ENCODE peak calls at places on chromosome 6, in nine cellular contexts. One of them, this sample, is unnamed.

GRCh38 chr6:139367810-139368321 is 6.6 kb downstream of the CITED2 start:
- DNase-seq in PC-3: no peak
- DNase-seq in iris pigment epithelial cell: no peak
- DNase-seq in stimulated activated CD4-positive, alpha-beta T cell treated with anti-CD3 and anti-CD28 coated beads, Interleukin-1b, Interleukin-23, amount 100 ng/mL, for 24 hours: no peak
- DNase-seq in H1: no peak
- DNase-seq in HTR-8/SVneo: no peak
- DNase-seq in BE2C: no peak
- DNase-seq in MCF 10A: no peak
- DNase-seq in GDM1: peak
- DNase-seq in this sample: no peak

GRCh38 chr6:128696651-128697391 is 176.4 kb upstream of the PTPRK start:
- DNase-seq in PC-3: peak
- DNase-seq in iris pigment epithelial cell: peak
- DNase-seq in stimulated activated CD4-positive, alpha-beta T cell treated with anti-CD3 and anti-CD28 coated beads, Interleukin-1b, Interleukin-23, amount 100 ng/mL, for 24 hours: no peak
- DNase-seq in H1: no peak
- DNase-seq in HTR-8/SVneo: peak
- DNase-seq in BE2C: no peak
- DNase-seq in MCF 10A: peak
- DNase-seq in GDM1: no peak
- DNase-seq in this sample: peak

GRCh38 chr6:49856282-49856681 is 10.1 kb downstream of the CRISP1 start:
- DNase-seq in PC-3: no peak
- DNase-seq in iris pigment epithelial cell: no peak
- DNase-seq in stimulated activated CD4-positive, alpha-beta T cell treated with anti-CD3 and anti-CD28 coated beads, Interleukin-1b, Interleukin-23, amount 100 ng/mL, for 24 hours: no peak
- DNase-seq in H1: no peak
- DNase-seq in HTR-8/SVneo: no peak
- DNase-seq in BE2C: no peak
- DNase-seq in MCF 10A: no peak
- DNase-seq in GDM1: no peak
- DNase-seq in this sample: no peak

GRCh38 chr6:106168097-106168888 is 82.2 kb downstream of the PRDM1 start:
- DNase-seq in PC-3: no peak
- DNase-seq in iris pigment epithelial cell: no peak
- DNase-seq in stimulated activated CD4-positive, alpha-beta T cell treated with anti-CD3 and anti-CD28 coated beads, Interleukin-1b, Interleukin-23, amount 100 ng/mL, for 24 hours: no peak
- DNase-seq in H1: no peak
- DNase-seq in HTR-8/SVneo: no peak
- DNase-seq in BE2C: no peak
- DNase-seq in MCF 10A: no peak
- DNase-seq in GDM1: no peak
- DNase-seq in this sample: no peak

GRCh38 chr6:50541941-50542340 is 171.4 kb upstream of the TFAP2D start:
- DNase-seq in PC-3: no peak
- DNase-seq in iris pigment epithelial cell: no peak
- DNase-seq in stimulated activated CD4-positive, alpha-beta T cell treated with anti-CD3 and anti-CD28 coated beads, Interleukin-1b, Interleukin-23, amount 100 ng/mL, for 24 hours: no peak
- DNase-seq in H1: no peak
- DNase-seq in HTR-8/SVneo: no peak
- DNase-seq in BE2C: no peak
- DNase-seq in MCF 10A: no peak
- DNase-seq in GDM1: no peak
- DNase-seq in this sample: no peak

GRCh38 chr6:48701572-48701971 is 590.6 kb upstream of the PTCHD4 start:
- DNase-seq in PC-3: no peak
- DNase-seq in iris pigment epithelial cell: no peak
- DNase-seq in stimulated activated CD4-positive, alpha-beta T cell treated with anti-CD3 and anti-CD28 coated beads, Interleukin-1b, Interleukin-23, amount 100 ng/mL, for 24 hours: no peak
- DNase-seq in H1: no peak
- DNase-seq in HTR-8/SVneo: no peak
- DNase-seq in BE2C: no peak
- DNase-seq in MCF 10A: no peak
- DNase-seq in GDM1: no peak
- DNase-seq in this sample: no peak

GRCh38 chr6:161013697-161014096 is 22.1 kb downstream of the MAP3K4 start:
- DNase-seq in PC-3: no peak
- DNase-seq in iris pigment epithelial cell: no peak
- DNase-seq in stimulated activated CD4-positive, alpha-beta T cell treated with anti-CD3 and anti-CD28 coated beads, Interleukin-1b, Interleukin-23, amount 100 ng/mL, for 24 hours: no peak
- DNase-seq in H1: no peak
- DNase-seq in HTR-8/SVneo: no peak
- DNase-seq in BE2C: no peak
- DNase-seq in MCF 10A: no peak
- DNase-seq in GDM1: no peak
- DNase-seq in this sample: no peak

GRCh38 chr6:108757357-108757756 is 90.9 kb upstream of the ARMC2 start:
- DNase-seq in PC-3: no peak
- DNase-seq in iris pigment epithelial cell: no peak
- DNase-seq in stimulated activated CD4-positive, alpha-beta T cell treated with anti-CD3 and anti-CD28 coated beads, Interleukin-1b, Interleukin-23, amount 100 ng/mL, for 24 hours: no peak
- DNase-seq in H1: no peak
- DNase-seq in HTR-8/SVneo: no peak
- DNase-seq in BE2C: no peak
- DNase-seq in MCF 10A: no peak
- DNase-seq in GDM1: no peak
- DNase-seq in this sample: no peak

GRCh38 chr6:149492798-149493165 is 8.0 kb upstream of the ZC3H12D start:
- DNase-seq in PC-3: no peak
- DNase-seq in iris pigment epithelial cell: no peak
- DNase-seq in stimulated activated CD4-positive, alpha-beta T cell treated with anti-CD3 and anti-CD28 coated beads, Interleukin-1b, Interleukin-23, amount 100 ng/mL, for 24 hours: no peak
- DNase-seq in H1: no peak
- DNase-seq in HTR-8/SVneo: no peak
- DNase-seq in BE2C: no peak
- DNase-seq in MCF 10A: no peak
- DNase-seq in GDM1: no peak
- DNase-seq in this sample: no peak

GRCh38 chr6:142947702-142948480 is 2.9 kb upstream of the HIVEP2 start:
- DNase-seq in PC-3: peak
- DNase-seq in iris pigment epithelial cell: no peak
- DNase-seq in stimulated activated CD4-positive, alpha-beta T cell treated with anti-CD3 and anti-CD28 coated beads, Interleukin-1b, Interleukin-23, amount 100 ng/mL, for 24 hours: no peak
- DNase-seq in H1: no peak
- DNase-seq in HTR-8/SVneo: no peak
- DNase-seq in BE2C: no peak
- DNase-seq in MCF 10A: no peak
- DNase-seq in GDM1: no peak
- DNase-seq in this sample: no peak

GRCh38 chr6:98039876-98040605 is 757.0 kb upstream of the MMS22L start:
- DNase-seq in PC-3: peak
- DNase-seq in iris pigment epithelial cell: peak
- DNase-seq in stimulated activated CD4-positive, alpha-beta T cell treated with anti-CD3 and anti-CD28 coated beads, Interleukin-1b, Interleukin-23, amount 100 ng/mL, for 24 hours: no peak
- DNase-seq in H1: no peak
- DNase-seq in HTR-8/SVneo: no peak
- DNase-seq in BE2C: no peak
- DNase-seq in MCF 10A: peak
- DNase-seq in GDM1: no peak
- DNase-seq in this sample: peak

GRCh38 chr6:72218125-72218524 is 331.8 kb downstream of the RIMS1 start:
- DNase-seq in PC-3: peak
- DNase-seq in iris pigment epithelial cell: peak
- DNase-seq in stimulated activated CD4-positive, alpha-beta T cell treated with anti-CD3 and anti-CD28 coated beads, Interleukin-1b, Interleukin-23, amount 100 ng/mL, for 24 hours: no peak
- DNase-seq in H1: peak
- DNase-seq in HTR-8/SVneo: peak
- DNase-seq in BE2C: peak
- DNase-seq in MCF 10A: peak
- DNase-seq in GDM1: no peak
- DNase-seq in this sample: peak

GRCh38 chr6:35185302-35185681 is 28.5 kb upstream of the SCUBE3 start:
- DNase-seq in PC-3: peak
- DNase-seq in iris pigment epithelial cell: peak
- DNase-seq in stimulated activated CD4-positive, alpha-beta T cell treated with anti-CD3 and anti-CD28 coated beads, Interleukin-1b, Interleukin-23, amount 100 ng/mL, for 24 hours: no peak
- DNase-seq in H1: no peak
- DNase-seq in HTR-8/SVneo: peak
- DNase-seq in BE2C: no peak
- DNase-seq in MCF 10A: peak
- DNase-seq in GDM1: no peak
- DNase-seq in this sample: no peak

GRCh38 chr6:110039996-110040383 is 61.9 kb downstream of the GPR6 start:
- DNase-seq in PC-3: peak
- DNase-seq in iris pigment epithelial cell: peak
- DNase-seq in stimulated activated CD4-positive, alpha-beta T cell treated with anti-CD3 and anti-CD28 coated beads, Interleukin-1b, Interleukin-23, amount 100 ng/mL, for 24 hours: peak
- DNase-seq in H1: peak
- DNase-seq in HTR-8/SVneo: peak
- DNase-seq in BE2C: peak
- DNase-seq in MCF 10A: peak
- DNase-seq in GDM1: peak
- DNase-seq in this sample: peak

GRCh38 chr6:38220069-38220723 is 400.7 kb downstream of the ZFAND3 start:
- DNase-seq in PC-3: peak
- DNase-seq in iris pigment epithelial cell: no peak
- DNase-seq in stimulated activated CD4-positive, alpha-beta T cell treated with anti-CD3 and anti-CD28 coated beads, Interleukin-1b, Interleukin-23, amount 100 ng/mL, for 24 hours: no peak
- DNase-seq in H1: no peak
- DNase-seq in HTR-8/SVneo: no peak
- DNase-seq in BE2C: no peak
- DNase-seq in MCF 10A: no peak
- DNase-seq in GDM1: no peak
- DNase-seq in this sample: no peak

GRCh38 chr6:27736686-27737085 is 175.5 kb downstream of the OR2B2 start:
- DNase-seq in PC-3: no peak
- DNase-seq in iris pigment epithelial cell: no peak
- DNase-seq in stimulated activated CD4-positive, alpha-beta T cell treated with anti-CD3 and anti-CD28 coated beads, Interleukin-1b, Interleukin-23, amount 100 ng/mL, for 24 hours: no peak
- DNase-seq in H1: no peak
- DNase-seq in HTR-8/SVneo: no peak
- DNase-seq in BE2C: no peak
- DNase-seq in MCF 10A: no peak
- DNase-seq in GDM1: no peak
- DNase-seq in this sample: no peak

GRCh38 chr6:11632231-11632630 is 94.7 kb downstream of the TMEM170B start:
- DNase-seq in PC-3: peak
- DNase-seq in iris pigment epithelial cell: no peak
- DNase-seq in stimulated activated CD4-positive, alpha-beta T cell treated with anti-CD3 and anti-CD28 coated beads, Interleukin-1b, Interleukin-23, amount 100 ng/mL, for 24 hours: no peak
- DNase-seq in H1: no peak
- DNase-seq in HTR-8/SVneo: no peak
- DNase-seq in BE2C: no peak
- DNase-seq in MCF 10A: peak
- DNase-seq in GDM1: no peak
- DNase-seq in this sample: peak

GRCh38 chr6:53411451-53411850 is 62.7 kb upstream of the ELOVL5 start:
- DNase-seq in PC-3: peak
- DNase-seq in iris pigment epithelial cell: peak
- DNase-seq in stimulated activated CD4-positive, alpha-beta T cell treated with anti-CD3 and anti-CD28 coated beads, Interleukin-1b, Interleukin-23, amount 100 ng/mL, for 24 hours: no peak
- DNase-seq in H1: no peak
- DNase-seq in HTR-8/SVneo: no peak
- DNase-seq in BE2C: no peak
- DNase-seq in MCF 10A: no peak
- DNase-seq in GDM1: no peak
- DNase-seq in this sample: peak

GRCh38 chr6:53770690-53771320 is 24.0 kb upstream of the LRRC1 start:
- DNase-seq in PC-3: no peak
- DNase-seq in iris pigment epithelial cell: peak
- DNase-seq in stimulated activated CD4-positive, alpha-beta T cell treated with anti-CD3 and anti-CD28 coated beads, Interleukin-1b, Interleukin-23, amount 100 ng/mL, for 24 hours: no peak
- DNase-seq in H1: no peak
- DNase-seq in HTR-8/SVneo: no peak
- DNase-seq in BE2C: no peak
- DNase-seq in MCF 10A: no peak
- DNase-seq in GDM1: no peak
- DNase-seq in this sample: no peak

GRCh38 chr6:157868835-157869234 is 45.8 kb downstream of the SNX9 start:
- DNase-seq in PC-3: no peak
- DNase-seq in iris pigment epithelial cell: no peak
- DNase-seq in stimulated activated CD4-positive, alpha-beta T cell treated with anti-CD3 and anti-CD28 coated beads, Interleukin-1b, Interleukin-23, amount 100 ng/mL, for 24 hours: no peak
- DNase-seq in H1: no peak
- DNase-seq in HTR-8/SVneo: no peak
- DNase-seq in BE2C: no peak
- DNase-seq in MCF 10A: no peak
- DNase-seq in GDM1: no peak
- DNase-seq in this sample: no peak

GRCh38 chr6:25012657-25013056 is 76.9 kb upstream of the RIPOR2 start:
- DNase-seq in PC-3: peak
- DNase-seq in iris pigment epithelial cell: peak
- DNase-seq in stimulated activated CD4-positive, alpha-beta T cell treated with anti-CD3 and anti-CD28 coated beads, Interleukin-1b, Interleukin-23, amount 100 ng/mL, for 24 hours: no peak
- DNase-seq in H1: no peak
- DNase-seq in HTR-8/SVneo: peak
- DNase-seq in BE2C: no peak
- DNase-seq in MCF 10A: peak
- DNase-seq in GDM1: no peak
- DNase-seq in this sample: no peak

GRCh38 chr6:4108561-4109093 is 26.7 kb downstream of the ECI2 start:
- DNase-seq in PC-3: no peak
- DNase-seq in iris pigment epithelial cell: no peak
- DNase-seq in stimulated activated CD4-positive, alpha-beta T cell treated with anti-CD3 and anti-CD28 coated beads, Interleukin-1b, Interleukin-23, amount 100 ng/mL, for 24 hours: no peak
- DNase-seq in H1: no peak
- DNase-seq in HTR-8/SVneo: no peak
- DNase-seq in BE2C: no peak
- DNase-seq in MCF 10A: no peak
- DNase-seq in GDM1: no peak
- DNase-seq in this sample: no peak

GRCh38 chr6:69022991-69023390 is 387.9 kb downstream of the ADGRB3 start:
- DNase-seq in PC-3: peak
- DNase-seq in iris pigment epithelial cell: peak
- DNase-seq in stimulated activated CD4-positive, alpha-beta T cell treated with anti-CD3 and anti-CD28 coated beads, Interleukin-1b, Interleukin-23, amount 100 ng/mL, for 24 hours: no peak
- DNase-seq in H1: no peak
- DNase-seq in HTR-8/SVneo: no peak
- DNase-seq in BE2C: no peak
- DNase-seq in MCF 10A: peak
- DNase-seq in GDM1: no peak
- DNase-seq in this sample: no peak

GRCh38 chr6:36130672-36131516 is 581 bp downstream of the MAPK13 start:
- DNase-seq in PC-3: peak
- DNase-seq in iris pigment epithelial cell: peak
- DNase-seq in stimulated activated CD4-positive, alpha-beta T cell treated with anti-CD3 and anti-CD28 coated beads, Interleukin-1b, Interleukin-23, amount 100 ng/mL, for 24 hours: no peak
- DNase-seq in H1: peak
- DNase-seq in HTR-8/SVneo: no peak
- DNase-seq in BE2C: peak
- DNase-seq in MCF 10A: peak
- DNase-seq in GDM1: no peak
- DNase-seq in this sample: peak

GRCh38 chr6:127518710-127519468 is at the start of gene MTCL3:
- DNase-seq in PC-3: no peak
- DNase-seq in iris pigment epithelial cell: peak
- DNase-seq in stimulated activated CD4-positive, alpha-beta T cell treated with anti-CD3 and anti-CD28 coated beads, Interleukin-1b, Interleukin-23, amount 100 ng/mL, for 24 hours: peak
- DNase-seq in H1: peak
- DNase-seq in HTR-8/SVneo: no peak
- DNase-seq in BE2C: peak
- DNase-seq in MCF 10A: no peak
- DNase-seq in GDM1: no peak
- DNase-seq in this sample: peak

GRCh38 chr6:9139762-9140161 is 704.4 kb upstream of the SLC35B3 start:
- DNase-seq in PC-3: peak
- DNase-seq in iris pigment epithelial cell: peak
- DNase-seq in stimulated activated CD4-positive, alpha-beta T cell treated with anti-CD3 and anti-CD28 coated beads, Interleukin-1b, Interleukin-23, amount 100 ng/mL, for 24 hours: no peak
- DNase-seq in H1: no peak
- DNase-seq in HTR-8/SVneo: no peak
- DNase-seq in BE2C: no peak
- DNase-seq in MCF 10A: peak
- DNase-seq in GDM1: no peak
- DNase-seq in this sample: no peak

GRCh38 chr6:114445846-114446245 is 103.0 kb upstream of the HS3ST5 start:
- DNase-seq in PC-3: no peak
- DNase-seq in iris pigment epithelial cell: no peak
- DNase-seq in stimulated activated CD4-positive, alpha-beta T cell treated with anti-CD3 and anti-CD28 coated beads, Interleukin-1b, Interleukin-23, amount 100 ng/mL, for 24 hours: no peak
- DNase-seq in H1: no peak
- DNase-seq in HTR-8/SVneo: no peak
- DNase-seq in BE2C: no peak
- DNase-seq in MCF 10A: no peak
- DNase-seq in GDM1: no peak
- DNase-seq in this sample: no peak

GRCh38 chr6:94658929-94659328 is 918.4 kb upstream of the MANEA start:
- DNase-seq in PC-3: no peak
- DNase-seq in iris pigment epithelial cell: no peak
- DNase-seq in stimulated activated CD4-positive, alpha-beta T cell treated with anti-CD3 and anti-CD28 coated beads, Interleukin-1b, Interleukin-23, amount 100 ng/mL, for 24 hours: no peak
- DNase-seq in H1: no peak
- DNase-seq in HTR-8/SVneo: no peak
- DNase-seq in BE2C: no peak
- DNase-seq in MCF 10A: no peak
- DNase-seq in GDM1: no peak
- DNase-seq in this sample: no peak

GRCh38 chr6:113631616-113632015 is 225.5 kb upstream of the MARCKS start:
- DNase-seq in PC-3: no peak
- DNase-seq in iris pigment epithelial cell: no peak
- DNase-seq in stimulated activated CD4-positive, alpha-beta T cell treated with anti-CD3 and anti-CD28 coated beads, Interleukin-1b, Interleukin-23, amount 100 ng/mL, for 24 hours: no peak
- DNase-seq in H1: no peak
- DNase-seq in HTR-8/SVneo: no peak
- DNase-seq in BE2C: no peak
- DNase-seq in MCF 10A: no peak
- DNase-seq in GDM1: no peak
- DNase-seq in this sample: no peak

GRCh38 chr6:35954335-35954734 is 33.4 kb upstream of the SRPK1 start:
- DNase-seq in PC-3: no peak
- DNase-seq in iris pigment epithelial cell: no peak
- DNase-seq in stimulated activated CD4-positive, alpha-beta T cell treated with anti-CD3 and anti-CD28 coated beads, Interleukin-1b, Interleukin-23, amount 100 ng/mL, for 24 hours: no peak
- DNase-seq in H1: no peak
- DNase-seq in HTR-8/SVneo: no peak
- DNase-seq in BE2C: no peak
- DNase-seq in MCF 10A: peak
- DNase-seq in GDM1: no peak
- DNase-seq in this sample: no peak

GRCh38 chr6:160919713-160920112 is 71.9 kb upstream of the MAP3K4 start:
- DNase-seq in PC-3: peak
- DNase-seq in iris pigment epithelial cell: peak
- DNase-seq in stimulated activated CD4-positive, alpha-beta T cell treated with anti-CD3 and anti-CD28 coated beads, Interleukin-1b, Interleukin-23, amount 100 ng/mL, for 24 hours: no peak
- DNase-seq in H1: no peak
- DNase-seq in HTR-8/SVneo: peak
- DNase-seq in BE2C: no peak
- DNase-seq in MCF 10A: peak
- DNase-seq in GDM1: no peak
- DNase-seq in this sample: no peak